ENCODE peak calls at places on chromosome 15, in four cellular contexts. S is CD14-positive monocyte, X is dorsolateral prefrontal cortex, Z is progenitor cell of endocrine pancreas. Q is an unnamed sample.

GRCh38 chr15:99098991-99099390 is 5.9 kb upstream of the SYNM start:
- DNase-seq in X (no peak), Z (no peak), S (no peak), Q (no peak)

GRCh38 chr15:28107111-28107893 is 8.2 kb upstream of the OCA2 start:
- DNase-seq in X (no peak), Z (peak; percentile 29), S (peak; percentile 35), Q (no peak)

GRCh38 chr15:90184786-90185704 is 16.1 kb upstream of the SEMA4B start:
- DNase-seq in S (no peak), Z (peak; percentile 63), X (peak; percentile 67), Q (no peak)

GRCh38 chr15:67512933-67513714 is 7.8 kb upstream of the C15orf61 start:
- DNase-seq in Z (no peak), S (no peak), X (no peak), Q (no peak)

GRCh38 chr15:39918688-39919385 is 1.2 kb downstream of the GPR176 start:
- DNase-seq in X (no peak), S (no peak), Z (no peak), Q (no peak)

GRCh38 chr15:94174399-94174802 is 57.0 kb upstream of the MCTP2 start:
- DNase-seq in X (no peak), Z (no peak), S (peak; percentile 84), Q (no peak)

GRCh38 chr15:22806664-22807063 is 20.2 kb downstream of the NIPA1 start:
- DNase-seq in X (no peak), S (no peak), Z (no peak), Q (no peak)

GRCh38 chr15:79212589-79213139 is 69.9 kb upstream of the ANKRD34C start:
- DNase-seq in S (no peak), X (no peak), Z (no peak), Q (no peak)

GRCh38 chr15:31489801-31490646 is 163.4 kb downstream of the KLF13 start:
- DNase-seq in Z (peak; percentile 14), S (no peak), X (no peak), Q (no peak)

GRCh38 chr15:53611145-53611920 is 148.1 kb downstream of the WDR72 start:
- DNase-seq in S (no peak), X (no peak), Z (no peak), Q (no peak)

GRCh38 chr15:47477253-47477652 is 240.1 kb upstream of the SEMA6D start:
- DNase-seq in X (no peak), Z (no peak), S (no peak), Q (no peak)

GRCh38 chr15:44710236-44711088 is 661 bp downstream of the PATL2 start:
- DNase-seq in S (peak; percentile 88), Z (no peak), X (no peak), Q (no peak)

GRCh38 chr15:96626936-96627577 is 296.6 kb downstream of the NR2F2 start:
- DNase-seq in S (no peak), X (no peak), Z (no peak), Q (no peak)

GRCh38 chr15:74384566-74385441 is 17.4 kb upstream of the CYP11A1 start:
- DNase-seq in S (peak; percentile 67), Z (no peak), X (no peak), Q (no peak)

GRCh38 chr15:61141497-61142125 is 87.5 kb downstream of the RORA start:
- DNase-seq in S (no peak), Z (no peak), X (no peak), Q (no peak)

GRCh38 chr15:39192376-39192775 is 388.5 kb upstream of the THBS1 start:
- DNase-seq in X (no peak), Z (no peak), S (no peak), Q (no peak)

GRCh38 chr15:75640483-75641175 is 605 bp upstream of the IMP3 start:
- DNase-seq in S (no peak), X (peak; percentile 54), Z (no peak), Q (no peak)

GRCh38 chr15:28456476-28457395 is 76.0 kb downstream of the GOLGA8G start:
- DNase-seq in Z (no peak), S (peak; percentile 42), X (no peak), Q (no peak)

GRCh38 chr15:56794150-56794922 is 61.0 kb upstream of the ZNF280D start:
- DNase-seq in X (no peak), S (no peak), Z (no peak), Q (no peak)

GRCh38 chr15:85972805-85973540 is 106.7 kb upstream of the AGBL1 start:
- DNase-seq in S (no peak), X (no peak), Z (no peak), Q (no peak)

GRCh38 chr15:98567951-98568350 is 80.4 kb upstream of the IGF1R start:
- DNase-seq in X (no peak), Z (no peak), S (no peak), Q (no peak)

GRCh38 chr15:49235446-49236207 is 65.6 kb downstream of the GALK2 start:
- DNase-seq in Z (peak; percentile 28), X (peak; percentile 75), S (peak; percentile 46), Q (no peak)

GRCh38 chr15:73582961-73583360 is 50.2 kb downstream of the NPTN start:
- DNase-seq in X (no peak), S (no peak), Z (no peak), Q (no peak)

GRCh38 chr15:50907866-50908208 is 646 bp upstream of the AP4E1 start:
- DNase-seq in X (peak; percentile 46), S (peak; percentile 46), Z (peak; percentile 33), Q (peak; percentile 28)

GRCh38 chr15:73683257-73683623 is 943 bp upstream of the CD276 start:
- DNase-seq in Z (no peak), X (no peak), S (no peak), Q (no peak)

GRCh38 chr15:69119016-69119415 is 41.4 kb upstream of the GLCE start:
- DNase-seq in S (no peak), Z (no peak), X (no peak), Q (no peak)

GRCh38 chr15:69118089-69118488 is 42.3 kb upstream of the GLCE start:
- DNase-seq in Z (no peak), X (no peak), S (no peak), Q (no peak)

GRCh38 chr15:69121198-69121828 is 39.1 kb upstream of the GLCE start:
- DNase-seq in S (no peak), Z (no peak), X (no peak), Q (no peak)

GRCh38 chr15:69119692-69120395 is 40.6 kb upstream of the GLCE start:
- DNase-seq in S (no peak), Z (no peak), X (no peak), Q (no peak)

GRCh38 chr15:69120732-69121131 is 39.7 kb upstream of the GLCE start:
- DNase-seq in Z (no peak), X (no peak), S (no peak), Q (no peak)
- TF ChIP-seq CTCF in Z (no peak), X (no peak), S (no peak), Q (no peak)

DNA sequence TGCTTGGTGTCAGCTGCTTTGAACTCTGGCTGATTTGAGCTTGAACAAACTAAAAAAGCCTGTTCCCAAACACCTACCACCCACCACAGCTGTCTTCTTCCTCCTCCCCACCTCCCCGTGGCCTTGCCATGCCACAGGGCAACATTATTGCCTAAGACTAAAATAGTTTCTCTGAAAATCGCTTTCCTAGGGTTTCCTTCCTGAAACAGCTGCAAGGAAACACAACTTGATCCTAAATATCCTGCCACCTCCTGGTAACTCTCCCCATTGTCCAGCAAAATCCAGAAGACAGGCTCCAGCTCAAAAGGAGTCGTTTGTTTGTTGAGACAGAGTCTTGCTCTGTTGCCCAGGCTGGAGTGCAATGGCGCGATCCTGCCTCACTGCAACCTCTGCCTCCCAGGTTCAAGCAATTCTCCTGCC is 193.9 kb upstream of the TPM1 start:
- DNase-seq in S (no peak), X (no peak), Z (no peak), Q (no peak)
- TF ChIP-seq CTCF in S (no peak), X (no peak), Z (no peak), Q (no peak)

DNA sequence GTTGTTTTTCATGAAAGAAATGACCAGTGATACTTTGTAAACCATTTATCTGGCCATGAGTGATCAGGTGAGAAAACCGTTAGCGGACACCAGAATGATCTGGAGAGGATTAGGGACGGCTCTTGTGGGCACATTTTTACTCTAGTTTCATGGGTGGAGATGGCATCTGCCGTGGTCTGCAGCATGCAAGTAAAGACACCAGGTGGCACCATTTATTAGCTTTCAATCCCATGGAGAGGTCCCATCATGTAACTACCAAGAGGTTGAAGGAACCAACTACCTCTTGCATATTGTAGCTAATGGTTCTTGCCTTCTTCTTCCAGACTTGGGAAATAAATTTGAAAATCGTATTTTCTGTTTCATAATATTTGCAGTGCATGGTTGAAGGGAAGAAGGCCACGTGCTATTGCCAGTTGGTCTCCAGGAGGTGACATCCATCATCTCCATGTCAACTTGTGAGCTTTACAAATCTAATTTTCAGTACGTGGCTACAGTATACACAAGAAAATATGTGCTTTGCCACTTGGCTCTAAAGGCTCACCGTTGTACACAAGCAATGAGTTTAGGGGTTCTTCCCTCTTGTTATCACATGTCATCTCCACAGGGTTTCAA is 1.5 kb upstream of the MAPKBP1 start:
- DNase-seq in S (no peak), Z (no peak), X (peak; percentile 67), Q (no peak)
- TF ChIP-seq CTCF in S (peak; percentile 80), Z (peak; percentile 60), X (peak; percentile 68), Q (peak; percentile 9)

GRCh38 chr15:59917504-59918157 is 86.5 kb upstream of the FOXB1 start:
- DNase-seq in Z (peak; percentile 66), S (no peak), X (peak; percentile 34), Q (no peak)
- TF ChIP-seq CTCF in Z (peak; percentile 79), S (peak; percentile 20), X (no peak), Q (no peak)